ENCODE peak calls at places on chromosomes 12 and 14, in ten cellular contexts. C is sigmoid colon, Y is A549, V is IMR-90, I is heart left ventricle, R is neural progenitor cell, O is tibial artery, K is H9, J is H1, E is heart right ventricle. H is an unnamed sample. For H3K4me1, the result is how much of the 10 kb centered on the place peaks cover.

GRCh38 chr14:20215196-20215595 is 8.3 kb upstream of the OR11H6 start:
- DNase-seq in K (no peak), O (no peak), R (no peak), I (no peak), E (no peak), C (no peak), J (no peak), Y (no peak), V (no peak), H (no peak)

GRCh38 chr14:101124860-101125259 is 221.3 kb upstream of the RTL1 start:
- DNase-seq in C (peak), I (no peak), Y (no peak), R (no peak), E (no peak), J (no peak), K (no peak), O (peak), V (no peak), H (no peak)

GRCh38 chr12:46886541-46887041 is 60.8 kb upstream of the SLC38A4 start:
- DNase-seq in R (no peak), J (no peak), E (no peak), V (peak), K (no peak), I (no peak), Y (no peak), C (no peak), O (no peak), H (no peak)

GRCh38 chr14:91274796-91275195 is 30.3 kb upstream of the GPR68 start:
- DNase-seq in I (no peak), J (no peak), O (no peak), C (no peak), E (no peak), Y (no peak), K (no peak), R (no peak), V (no peak), H (no peak)

GRCh38 chr12:112198120-112198733 is 72.9 kb downstream of the TRAFD1 start:
- DNase-seq in J (peak), C (no peak), O (no peak), R (peak), I (no peak), V (peak), Y (peak), K (peak), E (peak), H (peak)

GRCh38 chr12:5227722-5228274 is 184.1 kb downstream of the KCNA5 start:
- DNase-seq in V (no peak), J (no peak), E (peak), K (no peak), C (no peak), R (no peak), I (peak), O (no peak), Y (no peak), H (no peak)

GRCh38 chr12:108482717-108483212 is 32.3 kb upstream of the FICD start:
- DNase-seq in O (no peak), K (no peak), E (no peak), J (no peak), C (no peak), Y (no peak), R (no peak), V (peak), I (no peak), H (no peak)

GRCh38 chr14:90757452-90757851 is 58.8 kb downstream of the TTC7B start:
- DNase-seq in C (no peak), I (no peak), R (no peak), E (no peak), K (no peak), Y (no peak), O (no peak), V (no peak), J (no peak), H (no peak)

GRCh38 chr12:123720141-123720814 is 8.1 kb downstream of the ATP6V0A2 start:
- DNase-seq in R (no peak), I (no peak), K (no peak), O (no peak), V (no peak), J (no peak), C (no peak), Y (no peak), E (no peak), H (no peak)

GRCh38 chr12:124655317-124656213 is 88.2 kb upstream of the NCOR2 start:
- DNase-seq in O (peak), V (peak), R (peak), K (peak), C (peak), E (peak), I (peak), J (peak), Y (peak), H (peak)

GRCh38 chr12:51814311-51815088 is 34.0 kb downstream of the FIGNL2 start:
- DNase-seq in E (peak), K (peak), V (peak), C (peak), Y (peak), I (peak), O (peak), R (peak), J (peak), H (peak)

DNA sequence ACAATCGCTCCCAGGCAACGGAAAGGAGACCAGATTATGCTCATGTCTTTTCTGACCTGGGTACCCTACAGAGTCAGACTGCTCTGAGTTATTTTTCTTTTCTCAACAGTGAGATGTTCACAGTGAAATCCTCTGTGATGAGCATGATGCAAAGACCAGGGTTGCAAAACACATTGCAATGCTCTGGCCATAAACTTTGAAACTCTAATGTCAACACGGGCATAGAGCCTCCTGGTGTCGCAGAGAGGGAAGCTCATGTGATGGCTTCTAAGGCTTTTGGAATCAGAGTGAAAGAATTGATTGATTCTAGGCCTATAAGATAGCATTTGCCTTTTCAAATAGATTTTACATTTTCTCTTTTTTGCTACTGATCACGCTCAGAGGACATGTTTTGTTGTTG is 193.4 kb downstream of the RASSF9 start:
- DNase-seq in C (no peak), O (no peak), J (no peak), R (peak), K (no peak), Y (no peak), V (peak), I (no peak), E (no peak), H (no peak)
- TF ChIP-seq CTCF in C (no peak), O (no peak), J (peak), R (peak), K (peak), Y (no peak), V (peak), I (no peak), E (no peak), H (no peak)

GRCh38 chr14:68580676-68581075 is 212.2 kb downstream of the ZFP36L1 start:
- DNase-seq in K (no peak), Y (no peak), C (no peak), V (no peak), O (no peak), R (no peak), E (no peak), I (no peak), J (no peak), H (no peak)

GRCh38 chr14:68580096-68580640 is 212.7 kb downstream of the ZFP36L1 start:
- DNase-seq in J (no peak), I (no peak), V (no peak), C (no peak), K (no peak), E (no peak), R (no peak), Y (no peak), O (no peak), H (no peak)

GRCh38 chr14:68585690-68586089 is 207.2 kb downstream of the ZFP36L1 start:
- DNase-seq in V (peak), C (no peak), J (no peak), I (no peak), R (peak), E (no peak), K (no peak), O (no peak), Y (no peak), H (no peak)

GRCh38 chr14:68583527-68584275 is 209.2 kb downstream of the ZFP36L1 start:
- DNase-seq in R (no peak), I (no peak), V (no peak), C (no peak), E (no peak), J (no peak), K (no peak), O (no peak), Y (no peak), H (peak)

GRCh38 chr14:68584786-68585185 is 208.1 kb downstream of the ZFP36L1 start:
- DNase-seq in V (no peak), R (no peak), E (no peak), O (no peak), J (no peak), Y (no peak), C (no peak), K (no peak), I (no peak), H (peak)
- H3K4me1 ChIP-seq in V (under half), R (half or more), E (under half), O (under half), J (under half), Y (under half), C (under half), K (under half), I (under half), H (half or more)

GRCh38 chr12:72267974-72268373 is 4.2 kb upstream of the TRHDE start:
- DNase-seq in V (peak), R (no peak), C (no peak), O (no peak), Y (no peak), E (no peak), K (no peak), I (no peak), J (no peak), H (no peak)
- TF ChIP-seq CTCF in V (peak), R (peak), C (no peak), O (no peak), Y (peak), E (no peak), K (peak), I (no peak), J (peak), H (no peak)

GRCh38 chr12:4109826-4110225 is 163.7 kb upstream of the CCND2 start:
- DNase-seq in V (no peak), R (no peak), K (no peak), C (no peak), O (no peak), I (no peak), J (peak), E (no peak), Y (no peak), H (no peak)

GRCh38 chr12:4111010-4111409 is 162.6 kb upstream of the CCND2 start:
- DNase-seq in R (no peak), V (no peak), J (no peak), K (no peak), C (no peak), E (no peak), O (no peak), Y (no peak), I (no peak), H (no peak)

GRCh38 chr12:4112734-4113396 is 160.7 kb upstream of the CCND2 start:
- DNase-seq in O (no peak), R (no peak), C (peak), V (peak), K (peak), I (no peak), E (no peak), J (peak), Y (no peak), H (no peak)

GRCh38 chr12:4114986-4115385 is 158.6 kb upstream of the CCND2 start:
- DNase-seq in R (no peak), V (no peak), J (peak), I (no peak), Y (no peak), E (no peak), C (peak), K (peak), O (no peak), H (no peak)

GRCh38 chr12:4112290-4112689 is 161.3 kb upstream of the CCND2 start:
- DNase-seq in R (no peak), C (no peak), V (no peak), I (no peak), K (no peak), O (no peak), E (no peak), J (peak), Y (no peak), H (no peak)
- H3K4me1 ChIP-seq in R (under half), C (under half), V (under half), I (under half), K (under half), O (under half), E (under half), J (under half), Y (under half), H (under half)

GRCh38 chr14:32076278-32077080 is 625 bp upstream of the ARHGAP5 start:
- DNase-seq in C (peak), E (peak), V (peak), J (peak), R (peak), I (peak), O (peak), K (peak), Y (peak), H (peak)
- TF ChIP-seq CTCF in C (no peak), E (no peak), V (no peak), J (no peak), R (no peak), I (no peak), O (no peak), K (no peak), Y (no peak), H (no peak)

H was measured in thyroid gland.